ENCODE peak calls at places on chromosomes 4 and X, in nine cellular contexts. J, N, Y, E, R, C, F, P and B are unnamed samples.

GRCh38 chrX:130108647-130109428 is 1.5 kb downstream of the ELF4 start:
- DNase-seq in E (no peak), P (peak), R (no peak), J (peak), F (peak), N (peak), C (no peak), Y (no peak), B (no peak)

GRCh38 chr4:128690009-128690408 is 119.5 kb upstream of the JADE1 start:
- DNase-seq in P (no peak), Y (no peak), N (no peak), E (no peak), R (no peak), J (no peak), F (no peak), C (no peak), B (no peak)

GRCh38 chrX:147828719-147829118 is 83.0 kb upstream of the FMR1 start:
- DNase-seq in J (no peak), N (no peak), C (no peak), F (no peak), R (no peak), P (no peak), Y (no peak), E (no peak), B (no peak)

GRCh38 chr4:54063737-54064316 is 578 bp downstream of the CHIC2 start:
- DNase-seq in E (no peak), R (peak), Y (no peak), P (peak), J (peak), C (peak), N (peak), F (no peak), B (no peak)

GRCh38 chr4:178165251-178165650 is 723.0 kb upstream of the AGA start:
- DNase-seq in N (no peak), E (no peak), C (no peak), J (no peak), F (peak), Y (no peak), P (no peak), R (no peak), B (no peak)

GRCh38 chr4:43048570-43048969 is 156.1 kb downstream of the GRXCR1 start:
- DNase-seq in J (no peak), E (no peak), C (no peak), F (no peak), N (peak), P (no peak), Y (no peak), R (no peak), B (no peak)

GRCh38 chr4:168540086-168540864 is 43.4 kb downstream of the PALLD start:
- DNase-seq in C (peak), R (no peak), P (no peak), Y (no peak), N (no peak), J (no peak), E (no peak), F (no peak), B (no peak)

GRCh38 chrX:46381630-46382029 is 163.6 kb downstream of the ZNF674 start:
- DNase-seq in P (no peak), N (peak), Y (no peak), R (no peak), J (peak), F (no peak), C (peak), E (no peak), B (no peak)

GRCh38 chrX:28177202-28177601 is 196.0 kb upstream of the DCAF8L1 start:
- DNase-seq in E (no peak), P (no peak), N (peak), F (peak), C (peak), R (no peak), Y (no peak), J (no peak), B (no peak)

GRCh38 chrX:40085086-40085551 is 12.6 kb downstream of the BCOR start:
- DNase-seq in P (no peak), E (no peak), C (no peak), Y (no peak), J (no peak), R (no peak), N (no peak), F (no peak), B (no peak)

GRCh38 chr4:153023692-153024394 is 87.7 kb downstream of the FHDC1 start:
- DNase-seq in F (peak), N (no peak), J (no peak), Y (no peak), C (no peak), E (no peak), P (no peak), R (no peak), B (peak)

GRCh38 chrX:119488749-119489148 is 20.5 kb downstream of the SLC25A5 start:
- DNase-seq in P (peak), E (no peak), Y (peak), R (no peak), C (peak), J (peak), N (peak), F (no peak), B (no peak)

GRCh38 chr4:161894493-161895167 is 269.2 kb downstream of the FSTL5 start:
- DNase-seq in P (no peak), N (no peak), F (peak), J (no peak), R (no peak), Y (no peak), C (no peak), E (no peak), B (peak)

GRCh38 chr4:142493255-142493976 is 352.7 kb downstream of the INPP4B start:
- DNase-seq in R (no peak), N (no peak), J (no peak), E (no peak), Y (no peak), P (no peak), F (no peak), C (no peak), B (no peak)

DNA sequence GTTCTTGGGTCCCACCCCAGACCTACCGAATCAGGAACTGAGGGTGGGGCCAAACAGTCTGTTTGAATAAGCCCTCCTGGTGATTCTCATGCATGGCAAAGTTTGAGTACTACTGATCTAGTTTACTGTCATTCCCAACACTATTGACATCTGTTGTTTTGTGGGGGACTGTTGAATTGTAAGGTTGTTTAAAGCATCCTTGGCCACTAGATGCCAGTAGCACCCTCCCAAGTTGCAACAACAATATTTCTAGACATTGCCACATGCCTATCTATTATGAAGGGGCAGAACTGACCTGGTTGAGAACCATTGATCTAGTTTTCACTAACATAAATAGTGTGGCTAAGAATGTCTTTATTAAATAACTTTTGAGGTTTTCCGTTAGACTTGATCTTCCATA is 15.1 kb downstream of the TAF9B start:
- DNase-seq in C (no peak), Y (no peak), R (no peak), N (no peak), J (no peak), E (no peak), F (no peak), P (no peak), B (no peak)
- TF ChIP-seq CTCF in C (peak), Y (no peak), R (no peak), N (peak), J (no peak), E (no peak), F (no peak), P (no peak), B (peak)

GRCh38 chr4:139841464-139842195 is 176.0 kb downstream of the MGST2 start:
- DNase-seq in J (no peak), P (no peak), N (peak), R (no peak), C (peak), Y (no peak), E (no peak), F (no peak), B (no peak)
- TF ChIP-seq CTCF in J (no peak), P (no peak), N (no peak), R (no peak), C (peak), Y (no peak), E (peak), F (no peak), B (no peak)

DNA sequence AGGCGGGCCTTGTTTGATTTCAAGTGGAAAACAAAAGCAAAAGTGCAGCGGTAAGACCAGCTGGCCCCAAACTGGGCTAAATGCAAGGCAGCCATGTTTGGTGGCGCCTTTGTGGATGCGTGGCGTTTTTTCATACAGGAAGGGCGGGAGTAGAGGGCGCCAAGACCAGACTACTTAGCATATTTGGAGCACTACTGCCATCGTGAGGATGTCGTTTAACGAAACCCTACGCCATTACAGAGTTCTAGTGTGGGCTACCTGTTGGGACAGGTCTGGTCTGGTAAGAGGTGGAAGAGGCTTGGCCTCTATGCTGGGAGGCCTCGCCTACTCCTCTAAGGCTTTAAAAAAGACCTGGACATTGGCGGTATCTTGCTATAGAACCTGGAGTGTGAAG is 230.7 kb upstream of the STK26 start:
- DNase-seq in F (no peak), P (no peak), Y (peak), J (no peak), N (no peak), C (no peak), E (peak), R (peak), B (peak)
- TF ChIP-seq CTCF in F (no peak), P (no peak), Y (peak), J (no peak), N (no peak), C (no peak), E (peak), R (no peak), B (peak)

DNA sequence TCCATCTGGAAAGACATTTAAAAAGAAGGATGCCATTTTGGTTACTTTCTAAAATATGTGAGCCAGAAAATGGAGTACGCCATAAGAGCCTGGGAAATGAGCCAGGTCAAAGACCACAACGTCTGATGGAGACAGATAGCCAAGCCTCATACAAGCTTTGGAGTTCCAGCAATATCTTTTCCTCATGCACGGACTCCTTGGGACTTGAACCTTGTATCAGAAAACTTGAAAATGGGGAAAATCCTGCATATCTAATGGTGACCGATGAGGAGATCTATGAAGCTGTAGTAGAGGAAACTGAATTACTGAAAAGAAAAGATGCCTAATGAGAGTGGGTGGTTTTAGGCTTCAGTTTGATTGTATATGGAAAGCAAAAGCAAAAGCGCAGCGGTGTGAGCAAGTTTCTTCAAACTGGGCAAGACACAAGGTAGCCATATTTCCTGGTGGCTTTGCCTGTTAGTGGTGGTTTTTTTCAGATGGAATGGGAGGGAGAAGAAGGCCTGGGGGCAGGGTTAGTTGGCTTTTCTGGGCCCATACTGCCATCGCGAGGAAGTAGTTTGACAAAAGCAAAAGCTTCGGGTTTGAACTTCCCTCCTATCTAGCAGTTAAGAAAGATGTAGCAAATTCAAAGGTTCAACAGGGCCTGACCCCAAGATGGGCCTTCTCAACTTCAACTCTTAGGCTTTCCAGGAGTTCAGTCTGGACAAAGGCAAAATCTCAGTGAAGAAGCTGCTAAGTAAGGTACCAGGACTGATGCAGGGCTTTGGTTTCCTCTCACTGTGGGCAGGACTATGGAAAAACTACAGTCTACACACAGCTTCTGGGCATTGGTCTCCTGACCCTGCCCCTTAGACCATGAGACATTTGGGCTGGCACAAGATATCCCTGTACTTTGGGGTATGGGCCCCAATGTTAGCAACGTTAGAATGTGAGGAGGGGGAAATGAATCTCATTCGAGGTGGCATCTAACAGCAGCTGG is 210.0 kb upstream of the STK26 start:
- DNase-seq in N (no peak), E (peak), C (no peak), P (no peak), Y (peak), R (peak), F (no peak), J (peak), B (no peak)
- TF ChIP-seq CTCF in N (no peak), E (peak), C (no peak), P (peak), Y (peak), R (no peak), F (no peak), J (no peak), B (peak)

GRCh38 chrX:136166221-136166855 is 19.0 kb downstream of the FHL1 start:
- DNase-seq in C (peak), F (no peak), Y (no peak), R (no peak), N (peak), P (no peak), E (no peak), J (no peak), B (no peak)
- TF ChIP-seq CTCF in C (peak), F (no peak), Y (peak), R (no peak), N (peak), P (peak), E (peak), J (peak), B (peak)

GRCh38 chrX:132504417-132504816 is 15.6 kb upstream of the MBNL3 start:
- DNase-seq in F (no peak), E (no peak), Y (no peak), R (no peak), J (no peak), P (no peak), N (no peak), C (no peak), B (no peak)

GRCh38 chrX:132508834-132509233 is 20.0 kb upstream of the MBNL3 start:
- DNase-seq in Y (no peak), F (no peak), J (no peak), N (no peak), P (no peak), E (no peak), R (no peak), C (no peak), B (no peak)

GRCh38 chrX:132501606-132502005 is 12.8 kb upstream of the MBNL3 start:
- DNase-seq in F (no peak), P (no peak), N (no peak), J (no peak), C (no peak), Y (no peak), R (no peak), E (no peak), B (no peak)

DNA sequence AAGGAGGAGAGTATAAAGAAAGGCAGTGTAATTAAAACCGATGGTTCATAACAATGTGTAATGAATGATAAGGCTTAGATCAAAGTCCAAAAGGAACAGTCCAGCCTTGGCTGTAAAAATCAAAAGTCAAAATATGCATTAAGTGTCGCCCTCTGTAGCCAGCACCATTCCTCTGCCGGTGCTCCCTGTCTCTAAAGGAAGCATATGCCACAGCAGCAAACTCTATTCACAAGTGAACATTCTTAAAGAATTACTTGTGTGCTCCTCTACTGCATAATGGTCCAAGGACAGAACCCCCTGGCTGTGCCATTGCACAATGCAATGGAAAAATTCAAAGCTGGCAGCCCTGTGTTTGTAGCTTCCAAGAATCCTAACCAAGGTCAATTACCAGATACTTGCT is 16.3 kb upstream of the MBNL3 start:
- DNase-seq in Y (no peak), N (no peak), C (no peak), J (no peak), P (peak), E (no peak), F (no peak), R (no peak), B (no peak)
- TF ChIP-seq CTCF in Y (no peak), N (peak), C (no peak), J (no peak), P (no peak), E (no peak), F (no peak), R (no peak), B (no peak)

GRCh38 chr4:147461161-147461560 is 19.7 kb upstream of the EDNRA start:
- DNase-seq in P (no peak), R (no peak), F (peak), E (no peak), N (no peak), J (no peak), C (no peak), Y (no peak), B (no peak)

GRCh38 chr4:147465461-147465860 is 15.4 kb upstream of the EDNRA start:
- DNase-seq in R (no peak), E (no peak), F (no peak), C (no peak), J (no peak), N (no peak), Y (no peak), P (no peak), B (no peak)

GRCh38 chr4:147463065-147463464 is 17.8 kb upstream of the EDNRA start:
- DNase-seq in E (no peak), F (no peak), P (no peak), Y (no peak), J (no peak), N (no peak), R (no peak), C (no peak), B (no peak)
- TF ChIP-seq CTCF in E (no peak), F (no peak), P (peak), Y (no peak), J (no peak), N (no peak), R (no peak), C (no peak), B (no peak)

GRCh38 chrX:148942754-148943153 is 442.3 kb downstream of the AFF2 start:
- DNase-seq in P (no peak), C (no peak), E (no peak), R (no peak), J (no peak), N (no peak), Y (no peak), F (no peak), B (no peak)

GRCh38 chrX:148947399-148948025 is 447.1 kb downstream of the AFF2 start:
- DNase-seq in N (no peak), E (no peak), J (no peak), Y (no peak), P (no peak), R (no peak), C (no peak), F (no peak), B (no peak)
- TF ChIP-seq CTCF in N (no peak), E (no peak), J (no peak), Y (no peak), P (no peak), R (no peak), C (peak), F (no peak), B (no peak)

GRCh38 chrX:8672176-8672575 is 59.8 kb downstream of the ANOS1 start:
- DNase-seq in C (peak), F (no peak), P (no peak), N (no peak), Y (no peak), J (no peak), E (no peak), R (no peak), B (no peak)
- TF ChIP-seq CTCF in C (peak), F (no peak), P (no peak), N (no peak), Y (no peak), J (no peak), E (no peak), R (no peak), B (peak)

DNA sequence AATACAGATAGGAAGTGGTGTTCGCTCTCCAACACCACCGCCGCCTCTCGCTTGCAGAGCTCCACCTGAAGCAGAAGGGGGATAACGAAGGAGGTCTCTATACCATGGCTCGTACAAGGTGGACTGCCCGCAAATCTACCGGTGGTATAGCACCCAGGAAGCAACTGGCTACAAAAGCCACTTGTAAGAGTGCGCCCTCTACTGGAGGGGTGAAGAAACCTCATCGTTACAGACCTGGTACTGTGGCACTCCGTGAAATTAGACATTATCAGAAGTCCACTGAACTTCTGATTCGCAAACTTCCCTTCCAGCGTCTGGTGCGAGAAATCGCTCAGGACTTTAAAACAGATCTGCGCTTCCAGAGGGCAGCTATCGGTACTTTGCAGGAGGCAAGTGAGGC is 5.2 kb upstream of the BMP15 start:
- DNase-seq in C (peak), N (peak), F (no peak), J (no peak), Y (no peak), R (no peak), E (no peak), P (no peak), B (no peak)
- TF ChIP-seq CTCF in C (peak), N (peak), F (no peak), J (no peak), Y (no peak), R (peak), E (no peak), P (no peak), B (peak)